ENCODE peak calls at places on chromosomes 6 and 20, in eight cellular contexts. B is OCI-LY7; H is aorta; F is cardiac muscle cell; Z is fibroblast of lung; E is tibial artery; W is H9; V is CD4-positive, alpha-beta memory T cell. Y is an unnamed sample.
A peak's percentile ranks its signal among the peaks of the same experiment; 100 is the strongest.

GRCh38 chr6:43278524-43279078 is 19.5 kb upstream of the SLC22A7 start:
- DNase-seq in B (no peak), H (no peak), F (no peak), Z (no peak), E (no peak), W (no peak), V (no peak), Y (no peak)

GRCh38 chr6:35468980-35469710 is 944 bp downstream of the RPL10A start:
- DNase-seq in B (peak; percentile 28), H (no peak), F (no peak), Z (no peak), E (peak; percentile 43), W (no peak), V (no peak), Y (no peak)

GRCh38 chr20:48139262-48140041 is 354.2 kb upstream of the SULF2 start:
- DNase-seq in B (no peak), H (no peak), F (peak; percentile 85), Z (no peak), E (no peak), W (no peak), V (no peak), Y (no peak)

GRCh38 chr6:12369781-12370262 is 79.7 kb downstream of the EDN1 start:
- DNase-seq in B (peak; percentile 12), H (peak; percentile 57), F (no peak), Z (no peak), E (no peak), W (no peak), V (no peak), Y (no peak)

GRCh38 chr20:57352305-57352704 is 1.2 kb downstream of the RAE1 start:
- DNase-seq in B (no peak), H (no peak), F (no peak), Z (no peak), E (no peak), W (no peak), V (no peak), Y (no peak)

GRCh38 chr6:37725967-37726366 is 28.3 kb upstream of the MDGA1 start:
- DNase-seq in B (no peak), H (peak; percentile 6), F (no peak), Z (no peak), E (no peak), W (no peak), V (no peak), Y (no peak)

GRCh38 chr20:51420111-51420510 is 122.4 kb downstream of the NFATC2 start:
- DNase-seq in B (no peak), H (no peak), F (no peak), Z (peak; percentile 18), E (no peak), W (no peak), V (no peak), Y (no peak)

GRCh38 chr6:152225231-152225934 is 411.8 kb downstream of the SYNE1 start:
- DNase-seq in B (no peak), H (no peak), F (no peak), Z (peak; percentile 48), E (peak; percentile 49), W (no peak), V (no peak), Y (no peak)

GRCh38 chr6:107729098-107729497 is 95.0 kb downstream of the SCML4 start:
- DNase-seq in B (no peak), H (no peak), F (no peak), Z (no peak), E (no peak), W (no peak), V (no peak), Y (no peak)

GRCh38 chr6:112181130-112181529 is 73.2 kb downstream of the LAMA4 start:
- DNase-seq in B (no peak), H (no peak), F (no peak), Z (no peak), E (no peak), W (no peak), V (no peak), Y (no peak)

GRCh38 chr6:355373-355772 is 36.2 kb upstream of the IRF4 start:
- DNase-seq in B (no peak), H (no peak), F (no peak), Z (no peak), E (no peak), W (no peak), V (no peak), Y (no peak)
- H3K9me3 ChIP-seq in B (no peaks in the 10 kb centered on the region), H (no peaks in the 10 kb centered on the region), F (peaks cover 2% of the 10 kb centered on the region), Z (no peaks in the 10 kb centered on the region), E (no peaks in the 10 kb centered on the region), W (peaks cover 65% of the 10 kb centered on the region), V (no peaks in the 10 kb centered on the region), Y (no peaks in the 10 kb centered on the region)

DNA sequence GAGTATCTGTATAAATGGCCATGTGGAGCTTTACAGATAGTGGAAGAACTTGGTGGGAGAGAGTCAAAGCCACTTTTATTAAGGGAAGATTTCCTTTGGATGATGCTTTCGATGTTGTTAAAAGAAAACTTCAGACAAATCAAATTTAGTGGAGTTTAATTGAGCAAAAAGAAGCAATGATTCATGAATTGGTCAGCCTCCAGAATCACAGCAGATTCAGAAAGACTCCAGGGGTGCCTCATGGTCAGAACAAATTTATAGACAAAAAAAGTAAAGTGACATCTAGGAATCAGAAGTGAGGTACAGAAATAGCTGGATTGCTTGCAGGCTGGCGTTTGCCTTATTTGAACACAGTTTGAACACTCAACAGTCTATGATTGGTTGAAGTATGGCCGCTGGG is 5.3 kb upstream of the CGA start:
- DNase-seq in B (no peak), H (no peak), F (no peak), Z (no peak), E (no peak), W (no peak), V (no peak), Y (no peak)
- H3K4me1 ChIP-seq in B (no peaks in the 10 kb centered on the region), H (no peaks in the 10 kb centered on the region), F (peaks cover 38% of the 10 kb centered on the region), Z (no peaks in the 10 kb centered on the region), E (no peaks in the 10 kb centered on the region), W (no peaks in the 10 kb centered on the region), V (no peaks in the 10 kb centered on the region), Y (no peaks in the 10 kb centered on the region)

GRCh38 chr6:16729183-16729696 is 32.0 kb downstream of the ATXN1 start:
- DNase-seq in B (no peak), H (no peak), F (peak; percentile 74), Z (peak; percentile 53), E (no peak), W (no peak), V (no peak), Y (no peak)

GRCh38 chr6:16733085-16733484 is 28.2 kb downstream of the ATXN1 start:
- DNase-seq in B (no peak), H (no peak), F (no peak), Z (no peak), E (no peak), W (no peak), V (no peak), Y (no peak)

GRCh38 chr6:16731503-16732018 is 29.7 kb downstream of the ATXN1 start:
- DNase-seq in B (no peak), H (no peak), F (no peak), Z (no peak), E (no peak), W (no peak), V (peak; percentile 38), Y (peak; percentile 69)

GRCh38 chr6:16729744-16730143 is 31.5 kb downstream of the ATXN1 start:
- DNase-seq in B (no peak), H (no peak), F (no peak), Z (no peak), E (no peak), W (no peak), V (no peak), Y (no peak)

DNA sequence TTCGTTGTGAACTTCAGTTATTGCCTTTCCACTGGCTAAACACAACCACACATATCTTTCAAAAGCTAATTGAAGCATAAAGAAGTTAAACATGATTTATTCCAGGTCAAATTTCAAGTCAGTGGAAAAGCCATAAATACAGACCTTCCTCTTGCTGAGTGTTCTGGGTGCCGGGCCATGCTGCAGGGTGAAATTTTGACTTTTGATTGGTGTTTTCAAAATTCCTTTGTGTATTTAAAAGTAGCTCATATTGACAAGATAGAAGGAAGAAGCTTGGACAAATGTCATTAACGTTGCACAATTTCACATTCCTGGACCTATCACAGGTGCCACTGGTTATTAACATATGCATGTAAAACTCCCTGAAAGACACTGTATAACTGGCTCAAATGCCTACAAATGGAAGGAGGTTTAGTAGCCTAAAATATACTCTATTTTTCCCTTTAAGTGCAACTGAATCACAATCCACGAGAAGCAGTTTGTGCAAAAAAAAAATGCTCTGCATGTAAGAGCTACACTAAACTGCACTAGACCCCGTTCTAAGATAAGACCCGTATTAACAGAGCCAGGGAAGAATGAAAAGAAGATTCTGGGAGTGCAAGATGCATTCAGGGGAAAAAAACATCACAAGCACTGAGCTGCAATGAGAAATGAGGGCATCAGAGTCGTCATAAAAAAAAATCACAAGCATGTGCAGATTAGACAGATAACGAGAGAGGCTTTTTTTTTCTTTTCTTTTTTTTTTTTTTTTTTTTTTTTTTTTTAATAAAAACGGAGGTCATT is 30.3 kb downstream of the ATXN1 start:
- DNase-seq in B (no peak), H (no peak), F (no peak), Z (no peak), E (no peak), W (no peak), V (peak; percentile 53), Y (peak; percentile 62)
- H3K27ac ChIP-seq in B (no peak overlapping the region), H (no peak overlapping the region), F (no peak overlapping the region), Z (no peak overlapping the region), E (no peak overlapping the region), W (no peak overlapping the region), V (peak overlapping the region; percentile 50), Y (peak overlapping the region; percentile 89)

GRCh38 chr6:164502838-164503237 is 806.6 kb downstream of the C6orf118 start:
- DNase-seq in B (no peak), H (no peak), F (no peak), Z (no peak), E (no peak), W (no peak), V (no peak), Y (no peak)

GRCh38 chr6:164505425-164505824 is 804.0 kb downstream of the C6orf118 start:
- DNase-seq in B (no peak), H (no peak), F (no peak), Z (no peak), E (no peak), W (no peak), V (no peak), Y (no peak)

DNA sequence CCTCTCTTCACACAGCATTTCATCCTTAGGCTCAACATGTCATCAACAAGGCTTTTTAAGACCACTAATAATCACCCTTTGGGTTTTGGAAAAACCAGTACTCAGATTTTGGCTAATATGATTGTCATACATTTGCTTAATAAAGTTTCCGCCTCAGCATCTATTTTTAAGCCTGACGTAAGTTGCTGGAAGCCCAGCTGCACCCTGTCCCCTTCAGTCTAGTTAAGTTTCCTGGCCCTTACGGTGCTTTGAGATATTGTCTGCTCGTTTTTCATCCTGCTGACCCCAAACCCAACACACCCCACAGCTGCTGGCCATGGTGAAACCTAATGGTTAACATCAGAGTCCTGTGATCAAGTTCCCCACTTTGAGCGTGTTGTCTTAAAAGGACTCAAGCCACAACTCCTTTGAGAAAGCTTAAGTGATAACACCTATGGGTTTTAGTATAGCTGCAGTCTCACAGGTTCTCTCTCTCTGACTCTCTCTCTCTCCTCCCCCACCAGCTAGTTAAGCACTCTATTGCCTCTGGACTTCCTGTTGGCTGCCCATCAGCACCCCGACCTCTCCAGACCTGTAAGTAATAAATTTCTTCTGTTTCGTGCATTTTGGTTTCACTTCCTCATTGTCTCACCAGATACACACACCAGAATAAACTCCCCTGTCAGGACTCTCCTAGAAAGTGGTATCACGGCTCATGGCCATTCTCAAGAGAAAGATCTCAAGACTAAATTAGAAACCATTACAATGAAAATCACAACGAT is 802.0 kb downstream of the C6orf118 start:
- DNase-seq in B (peak; percentile 32), H (no peak), F (no peak), Z (no peak), E (no peak), W (no peak), V (no peak), Y (no peak)
- H3K9me3 ChIP-seq in B (no peaks in the 10 kb centered on the region), H (no peaks in the 10 kb centered on the region), F (no peaks in the 10 kb centered on the region), Z (no peaks in the 10 kb centered on the region), E (no peaks in the 10 kb centered on the region), W (no peaks in the 10 kb centered on the region), V (no peaks in the 10 kb centered on the region), Y (peaks cover 2% of the 10 kb centered on the region)